ENCODE peak calls at places on chromosomes 16 and 17, in ten cellular contexts. One of them, this sample, is unnamed. For H3K9me3 and H3K36me3, the result is how much of the 10 kb centered on the place peaks cover.

GRCh38 chr16:72797606-72798005 is 250.3 kb downstream of the ZFHX3 start:
- DNase-seq in adipocyte: no peak
- DNase-seq in effector memory CD4-positive, alpha-beta T cell: no peak
- DNase-seq in hepatocyte: no peak
- DNase-seq in breast epithelium: no peak
- DNase-seq in HAP-1: no peak
- DNase-seq in CD8-positive, alpha-beta T cell: no peak
- DNase-seq in esophagus squamous epithelium: no peak
- DNase-seq in body of pancreas: no peak
- DNase-seq in lung: no peak
- DNase-seq in this sample: no peak

GRCh38 chr17:61443475-61443882 is 8.7 kb upstream of the TBX4 start:
- DNase-seq in effector memory CD4-positive, alpha-beta T cell: no peak
- DNase-seq in esophagus squamous epithelium: no peak
- DNase-seq in hepatocyte: no peak
- DNase-seq in breast epithelium: no peak
- DNase-seq in CD8-positive, alpha-beta T cell: no peak
- DNase-seq in lung: no peak
- DNase-seq in body of pancreas: no peak
- DNase-seq in adipocyte: no peak
- DNase-seq in HAP-1: no peak
- DNase-seq in this sample: no peak

GRCh38 chr16:15961557-15962205 is 12.3 kb downstream of the ABCC1 start:
- DNase-seq in effector memory CD4-positive, alpha-beta T cell: no peak
- DNase-seq in breast epithelium: no peak
- DNase-seq in body of pancreas: no peak
- DNase-seq in lung: no peak
- DNase-seq in hepatocyte: no peak
- DNase-seq in CD8-positive, alpha-beta T cell: no peak
- DNase-seq in HAP-1: no peak
- DNase-seq in adipocyte: no peak
- DNase-seq in esophagus squamous epithelium: no peak
- DNase-seq in this sample: no peak

GRCh38 chr16:23505942-23506605 is 4.2 kb downstream of the GGA2 start:
- DNase-seq in HAP-1: no peak
- DNase-seq in adipocyte: no peak
- DNase-seq in effector memory CD4-positive, alpha-beta T cell: no peak
- DNase-seq in hepatocyte: no peak
- DNase-seq in CD8-positive, alpha-beta T cell: no peak
- DNase-seq in esophagus squamous epithelium: no peak
- DNase-seq in body of pancreas: no peak
- DNase-seq in lung: no peak
- DNase-seq in breast epithelium: no peak
- DNase-seq in this sample: no peak

GRCh38 chr17:1399366-1399678 is 700 bp downstream of the YWHAE start:
- DNase-seq in body of pancreas: no peak
- DNase-seq in hepatocyte: peak
- DNase-seq in breast epithelium: peak
- DNase-seq in adipocyte: peak
- DNase-seq in effector memory CD4-positive, alpha-beta T cell: no peak
- DNase-seq in HAP-1: no peak
- DNase-seq in CD8-positive, alpha-beta T cell: no peak
- DNase-seq in esophagus squamous epithelium: no peak
- DNase-seq in lung: no peak
- DNase-seq in this sample: no peak

GRCh38 chr17:21029032-21029431 is 13.8 kb downstream of the USP22 start:
- DNase-seq in effector memory CD4-positive, alpha-beta T cell: no peak
- DNase-seq in adipocyte: peak
- DNase-seq in CD8-positive, alpha-beta T cell: no peak
- DNase-seq in breast epithelium: no peak
- DNase-seq in lung: no peak
- DNase-seq in HAP-1: no peak
- DNase-seq in hepatocyte: peak
- DNase-seq in body of pancreas: peak
- DNase-seq in esophagus squamous epithelium: no peak
- DNase-seq in this sample: peak

GRCh38 chr16:63702981-63703590 is 1418.8 kb downstream of the CDH11 start:
- DNase-seq in CD8-positive, alpha-beta T cell: no peak
- DNase-seq in breast epithelium: no peak
- DNase-seq in esophagus squamous epithelium: no peak
- DNase-seq in HAP-1: no peak
- DNase-seq in hepatocyte: peak
- DNase-seq in body of pancreas: peak
- DNase-seq in effector memory CD4-positive, alpha-beta T cell: no peak
- DNase-seq in lung: no peak
- DNase-seq in adipocyte: no peak
- DNase-seq in this sample: no peak

GRCh38 chr17:50529849-50530248 is 2.7 kb upstream of the EPN3 start:
- DNase-seq in esophagus squamous epithelium: no peak
- DNase-seq in CD8-positive, alpha-beta T cell: no peak
- DNase-seq in breast epithelium: no peak
- DNase-seq in lung: no peak
- DNase-seq in hepatocyte: no peak
- DNase-seq in HAP-1: no peak
- DNase-seq in adipocyte: no peak
- DNase-seq in body of pancreas: no peak
- DNase-seq in effector memory CD4-positive, alpha-beta T cell: no peak
- DNase-seq in this sample: no peak

GRCh38 chr17:77394540-77395295 is 253.9 kb downstream of the SEC14L1 start:
- DNase-seq in breast epithelium: peak
- DNase-seq in CD8-positive, alpha-beta T cell: no peak
- DNase-seq in effector memory CD4-positive, alpha-beta T cell: no peak
- DNase-seq in body of pancreas: peak
- DNase-seq in hepatocyte: peak
- DNase-seq in esophagus squamous epithelium: no peak
- DNase-seq in adipocyte: no peak
- DNase-seq in lung: no peak
- DNase-seq in HAP-1: no peak
- DNase-seq in this sample: peak

GRCh38 chr17:57614742-57615141 is 130.4 kb downstream of the CCDC182 start:
- DNase-seq in hepatocyte: no peak
- DNase-seq in adipocyte: no peak
- DNase-seq in breast epithelium: no peak
- DNase-seq in effector memory CD4-positive, alpha-beta T cell: no peak
- DNase-seq in esophagus squamous epithelium: no peak
- DNase-seq in lung: no peak
- DNase-seq in HAP-1: peak
- DNase-seq in body of pancreas: no peak
- DNase-seq in CD8-positive, alpha-beta T cell: no peak
- DNase-seq in this sample: no peak

GRCh38 chr17:17056167-17056562 is 13.9 kb downstream of the MPRIP start:
- DNase-seq in effector memory CD4-positive, alpha-beta T cell: no peak
- DNase-seq in adipocyte: no peak
- DNase-seq in breast epithelium: peak
- DNase-seq in lung: no peak
- DNase-seq in hepatocyte: no peak
- DNase-seq in HAP-1: no peak
- DNase-seq in body of pancreas: peak
- DNase-seq in CD8-positive, alpha-beta T cell: no peak
- DNase-seq in esophagus squamous epithelium: no peak
- DNase-seq in this sample: peak

GRCh38 chr17:52298881-52299280 is 140.4 kb upstream of the CA10 start:
- DNase-seq in lung: no peak
- DNase-seq in adipocyte: no peak
- DNase-seq in body of pancreas: no peak
- DNase-seq in breast epithelium: no peak
- DNase-seq in CD8-positive, alpha-beta T cell: no peak
- DNase-seq in effector memory CD4-positive, alpha-beta T cell: no peak
- DNase-seq in esophagus squamous epithelium: no peak
- DNase-seq in hepatocyte: no peak
- DNase-seq in HAP-1: no peak
- DNase-seq in this sample: no peak
- H3K9me3 ChIP-seq in lung: under half
- H3K9me3 ChIP-seq in adipocyte: under half
- H3K9me3 ChIP-seq in body of pancreas: under half
- H3K9me3 ChIP-seq in breast epithelium: under half
- H3K9me3 ChIP-seq in CD8-positive, alpha-beta T cell: under half
- H3K9me3 ChIP-seq in effector memory CD4-positive, alpha-beta T cell: under half
- H3K9me3 ChIP-seq in esophagus squamous epithelium: under half
- H3K9me3 ChIP-seq in hepatocyte: under half
- H3K9me3 ChIP-seq in HAP-1: under half
- H3K9me3 ChIP-seq in this sample: under half

GRCh38 chr17:82055023-82055964 is 3.6 kb downstream of the GPS1 start:
- DNase-seq in esophagus squamous epithelium: no peak
- DNase-seq in breast epithelium: no peak
- DNase-seq in effector memory CD4-positive, alpha-beta T cell: no peak
- DNase-seq in HAP-1: no peak
- DNase-seq in CD8-positive, alpha-beta T cell: peak
- DNase-seq in adipocyte: no peak
- DNase-seq in hepatocyte: no peak
- DNase-seq in body of pancreas: no peak
- DNase-seq in lung: no peak
- DNase-seq in this sample: no peak

GRCh38 chr17:82058230-82058854 is 6.6 kb downstream of the GPS1 start:
- DNase-seq in adipocyte: no peak
- DNase-seq in hepatocyte: no peak
- DNase-seq in breast epithelium: no peak
- DNase-seq in esophagus squamous epithelium: no peak
- DNase-seq in HAP-1: no peak
- DNase-seq in body of pancreas: no peak
- DNase-seq in lung: no peak
- DNase-seq in effector memory CD4-positive, alpha-beta T cell: no peak
- DNase-seq in CD8-positive, alpha-beta T cell: peak
- DNase-seq in this sample: no peak

GRCh38 chr17:82056729-82057621 is 5.3 kb downstream of the GPS1 start:
- DNase-seq in breast epithelium: no peak
- DNase-seq in body of pancreas: no peak
- DNase-seq in lung: no peak
- DNase-seq in HAP-1: no peak
- DNase-seq in adipocyte: no peak
- DNase-seq in hepatocyte: no peak
- DNase-seq in esophagus squamous epithelium: no peak
- DNase-seq in CD8-positive, alpha-beta T cell: peak
- DNase-seq in effector memory CD4-positive, alpha-beta T cell: no peak
- DNase-seq in this sample: no peak

GRCh38 chr17:82054351-82055022 is 2.8 kb downstream of the GPS1 start:
- DNase-seq in breast epithelium: no peak
- DNase-seq in body of pancreas: no peak
- DNase-seq in effector memory CD4-positive, alpha-beta T cell: no peak
- DNase-seq in HAP-1: no peak
- DNase-seq in hepatocyte: no peak
- DNase-seq in lung: no peak
- DNase-seq in CD8-positive, alpha-beta T cell: no peak
- DNase-seq in adipocyte: no peak
- DNase-seq in esophagus squamous epithelium: no peak
- DNase-seq in this sample: no peak

DNA sequence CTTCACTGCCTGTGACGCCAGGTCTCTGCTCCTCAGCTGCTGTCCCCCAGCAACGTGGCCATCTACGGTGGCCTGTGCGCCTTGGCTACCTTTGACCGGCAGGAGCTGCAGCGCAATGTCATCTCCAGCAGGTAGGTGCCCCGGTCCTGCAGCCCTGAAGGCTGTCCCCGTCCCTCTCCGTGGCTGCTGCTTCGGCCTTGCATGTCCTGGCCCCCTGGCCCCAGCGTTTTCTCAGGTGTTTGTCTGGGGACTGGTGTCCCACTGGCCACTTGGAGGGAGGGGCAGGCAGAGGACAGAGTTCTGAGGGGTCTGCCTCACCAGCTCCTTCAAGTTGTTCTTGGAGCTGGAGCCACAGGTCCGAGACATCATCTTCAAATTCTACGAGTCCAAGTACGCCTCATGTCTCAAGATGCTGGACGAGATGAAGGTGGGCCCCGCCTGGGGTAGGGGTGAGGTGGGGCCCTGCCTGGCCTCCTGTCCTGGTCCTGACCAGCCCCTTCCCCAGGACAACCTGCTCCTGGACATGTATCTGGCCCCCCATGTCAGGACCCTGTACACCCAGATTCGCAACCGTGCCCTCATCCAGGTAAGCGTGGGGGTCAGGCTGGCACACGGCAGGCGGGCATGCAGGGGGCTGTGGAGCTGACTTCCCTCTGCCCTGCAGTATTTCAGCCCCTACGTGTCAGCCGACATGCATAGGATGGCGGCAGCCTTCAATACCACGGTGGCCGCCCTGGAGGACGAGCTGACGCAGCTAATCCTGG is 4.4 kb downstream of the GPS1 start:
- DNase-seq in breast epithelium: no peak
- DNase-seq in hepatocyte: no peak
- DNase-seq in lung: no peak
- DNase-seq in esophagus squamous epithelium: no peak
- DNase-seq in HAP-1: no peak
- DNase-seq in adipocyte: no peak
- DNase-seq in body of pancreas: no peak
- DNase-seq in CD8-positive, alpha-beta T cell: peak
- DNase-seq in effector memory CD4-positive, alpha-beta T cell: no peak
- DNase-seq in this sample: no peak
- H3K36me3 ChIP-seq in breast epithelium: under half
- H3K36me3 ChIP-seq in hepatocyte: under half
- H3K36me3 ChIP-seq in lung: half or more
- H3K36me3 ChIP-seq in esophagus squamous epithelium: half or more
- H3K36me3 ChIP-seq in HAP-1: half or more
- H3K36me3 ChIP-seq in adipocyte: half or more
- H3K36me3 ChIP-seq in body of pancreas: under half
- H3K36me3 ChIP-seq in CD8-positive, alpha-beta T cell: under half
- H3K36me3 ChIP-seq in effector memory CD4-positive, alpha-beta T cell: half or more
- H3K36me3 ChIP-seq in this sample: half or more

DNA sequence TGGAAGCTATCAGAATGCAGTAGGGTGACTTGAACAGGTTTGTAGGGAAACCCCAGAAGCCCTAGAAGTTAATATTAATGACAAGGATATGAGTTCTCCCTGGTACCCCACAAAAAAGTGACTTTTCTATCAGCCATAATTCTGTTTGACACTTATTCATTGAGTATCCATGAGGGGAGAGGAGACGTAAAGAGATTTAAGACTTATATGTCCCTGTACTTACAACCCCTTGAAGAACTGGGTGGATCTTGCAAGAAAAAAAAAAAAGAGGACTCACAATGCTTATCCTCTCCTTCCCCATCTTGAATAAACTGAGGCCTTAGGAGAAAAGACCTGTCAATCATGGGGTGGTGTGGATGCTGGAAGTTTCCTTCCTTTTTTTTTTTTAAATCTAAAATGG is 203.5 kb downstream of the CBLN1 start:
- DNase-seq in HAP-1: no peak
- DNase-seq in esophagus squamous epithelium: no peak
- DNase-seq in CD8-positive, alpha-beta T cell: no peak
- DNase-seq in breast epithelium: no peak
- DNase-seq in hepatocyte: no peak
- DNase-seq in effector memory CD4-positive, alpha-beta T cell: no peak
- DNase-seq in body of pancreas: no peak
- DNase-seq in lung: no peak
- DNase-seq in adipocyte: no peak
- DNase-seq in this sample: no peak
- H3K9me3 ChIP-seq in HAP-1: under half
- H3K9me3 ChIP-seq in esophagus squamous epithelium: under half
- H3K9me3 ChIP-seq in CD8-positive, alpha-beta T cell: under half
- H3K9me3 ChIP-seq in breast epithelium: under half
- H3K9me3 ChIP-seq in hepatocyte: under half
- H3K9me3 ChIP-seq in effector memory CD4-positive, alpha-beta T cell: under half
- H3K9me3 ChIP-seq in body of pancreas: under half
- H3K9me3 ChIP-seq in lung: under half
- H3K9me3 ChIP-seq in adipocyte: half or more
- H3K9me3 ChIP-seq in this sample: under half

DNA sequence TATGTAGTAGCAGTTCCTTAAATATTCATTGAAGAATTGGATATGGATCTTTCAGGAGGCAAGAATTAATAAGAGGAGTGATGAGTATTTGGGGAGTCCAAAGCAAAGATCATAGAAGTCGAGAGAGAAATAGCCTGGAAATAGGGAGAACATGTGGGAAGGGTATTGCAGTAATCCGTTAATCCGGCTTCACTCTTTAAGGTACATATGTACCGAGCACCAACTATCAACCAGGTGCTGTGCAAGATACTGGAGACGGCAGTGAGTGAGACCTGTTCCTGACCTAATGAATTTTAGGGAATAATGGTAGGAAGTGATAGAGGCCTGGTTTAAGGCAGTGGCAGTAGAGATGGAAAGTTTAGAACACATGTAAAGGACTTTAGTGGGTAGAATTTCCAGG is 1.1 kb downstream of the ELP5 start:
- DNase-seq in lung: no peak
- DNase-seq in effector memory CD4-positive, alpha-beta T cell: no peak
- DNase-seq in adipocyte: no peak
- DNase-seq in esophagus squamous epithelium: no peak
- DNase-seq in hepatocyte: no peak
- DNase-seq in body of pancreas: no peak
- DNase-seq in HAP-1: no peak
- DNase-seq in breast epithelium: no peak
- DNase-seq in CD8-positive, alpha-beta T cell: no peak
- DNase-seq in this sample: no peak
- H3K36me3 ChIP-seq in lung: under half
- H3K36me3 ChIP-seq in effector memory CD4-positive, alpha-beta T cell: under half
- H3K36me3 ChIP-seq in adipocyte: under half
- H3K36me3 ChIP-seq in esophagus squamous epithelium: under half
- H3K36me3 ChIP-seq in hepatocyte: under half
- H3K36me3 ChIP-seq in body of pancreas: under half
- H3K36me3 ChIP-seq in HAP-1: under half
- H3K36me3 ChIP-seq in breast epithelium: under half
- H3K36me3 ChIP-seq in CD8-positive, alpha-beta T cell: under half
- H3K36me3 ChIP-seq in this sample: half or more